ENCODE peak calls at places on chromosome 11, in four cellular contexts. M, K, T and C are unnamed samples.

GRCh38 chr11:110908401-110909106 is 196.3 kb upstream of the ARHGAP20 start:
- DNase-seq in M (no peak), K (no peak), T (no peak), C (no peak)

GRCh38 chr11:40602866-40603578 is 856.4 kb downstream of the LRRC4C start:
- DNase-seq in M (no peak), K (no peak), T (no peak), C (no peak)

GRCh38 chr11:721913-722811 is 16.1 kb downstream of the EPS8L2 start:
- DNase-seq in M (no peak), K (peak), T (no peak), C (no peak)

GRCh38 chr11:111395081-111395480 is 16.0 kb upstream of the POU2AF1 start:
- DNase-seq in M (no peak), K (no peak), T (no peak), C (no peak)

GRCh38 chr11:2169001-2169370 is 2.6 kb downstream of the TH start:
- DNase-seq in M (no peak), K (peak), T (no peak), C (no peak)

GRCh38 chr11:95375881-95376280 is 144.9 kb upstream of the SESN3 start:
- DNase-seq in M (no peak), K (no peak), T (no peak), C (no peak)

GRCh38 chr11:30561691-30562412 is 24.3 kb downstream of the MPPED2 start:
- DNase-seq in M (no peak), K (no peak), T (no peak), C (no peak)

GRCh38 chr11:2302844-2303626 is 1.2 kb downstream of the TSPAN32 start:
- DNase-seq in M (no peak), K (peak), T (no peak), C (peak)

GRCh38 chr11:46051102-46051501 is 70.2 kb downstream of the PHF21A start:
- DNase-seq in M (no peak), K (no peak), T (no peak), C (no peak)

GRCh38 chr11:73040046-73040445 is 102.1 kb downstream of the FCHSD2 start:
- DNase-seq in M (no peak), K (no peak), T (no peak), C (no peak)

GRCh38 chr11:76287227-76287626 is 80.9 kb upstream of the WNT11 start:
- DNase-seq in M (no peak), K (no peak), T (no peak), C (no peak)
- TF ChIP-seq POLR2A in M (no peak), K (no peak), T (no peak), C (no peak)

GRCh38 chr11:43359432-43359818 is 705 bp downstream of the TTC17 start:
- DNase-seq in M (peak), K (no peak), T (no peak), C (no peak)

GRCh38 chr11:43354311-43354710 is 4.4 kb upstream of the TTC17 start:
- DNase-seq in M (no peak), K (no peak), T (no peak), C (no peak)

GRCh38 chr11:43360361-43361032 is 1.8 kb downstream of the TTC17 start:
- DNase-seq in M (no peak), K (no peak), T (no peak), C (no peak)

GRCh38 chr11:43358670-43359431 is at the start of gene TTC17:
- DNase-seq in M (peak), K (peak), T (peak), C (peak)

GRCh38 chr11:43358308-43358669 is 431 bp upstream of the TTC17 start:
- DNase-seq in M (no peak), K (no peak), T (no peak), C (no peak)
- TF ChIP-seq POLR2A in M (no peak), K (no peak), T (no peak), C (no peak)

GRCh38 chr11:127392575-127392974 is 392.0 kb upstream of the KIRREL3 start:
- DNase-seq in M (no peak), K (no peak), T (no peak), C (no peak)
- TF ChIP-seq POLR2A in M (no peak), K (no peak), T (no peak), C (no peak)

DNA sequence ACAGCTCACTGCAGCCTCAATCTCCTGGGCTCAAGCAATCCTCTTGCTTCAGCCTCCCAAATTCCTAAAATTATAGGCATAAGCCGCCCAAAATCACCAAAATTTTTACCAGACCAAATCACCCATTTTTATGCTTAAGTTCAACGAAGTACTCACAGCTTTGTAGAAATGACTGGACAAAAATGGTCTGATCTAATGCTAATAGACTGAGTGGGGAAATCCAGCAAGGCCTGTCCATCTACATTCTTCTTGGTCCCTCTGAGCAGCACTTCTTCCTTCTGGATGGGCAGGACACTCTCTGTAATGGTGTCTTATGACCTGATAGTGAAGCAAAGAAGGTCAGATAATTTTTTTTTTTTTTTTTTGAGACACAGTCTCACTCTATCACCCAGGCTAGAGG is 18.7 kb upstream of the OR6X1 start:
- DNase-seq in M (no peak), K (no peak), T (no peak), C (no peak)
- TF ChIP-seq POLR2A in M (no peak), K (no peak), T (no peak), C (no peak)

GRCh38 chr11:33015621-33016551 is at the start of gene DEPDC7:
- DNase-seq in M (peak), K (peak), T (peak), C (peak)
- TF ChIP-seq POLR2A in M (no peak), K (peak), T (no peak), C (no peak)

GRCh38 chr11:123052884-123053721 is 8.8 kb downstream of the HSPA8 start:
- DNase-seq in M (no peak), K (no peak), T (no peak), C (no peak)
- TF ChIP-seq POLR2A in M (no peak), K (no peak), T (no peak), C (no peak)

DNA sequence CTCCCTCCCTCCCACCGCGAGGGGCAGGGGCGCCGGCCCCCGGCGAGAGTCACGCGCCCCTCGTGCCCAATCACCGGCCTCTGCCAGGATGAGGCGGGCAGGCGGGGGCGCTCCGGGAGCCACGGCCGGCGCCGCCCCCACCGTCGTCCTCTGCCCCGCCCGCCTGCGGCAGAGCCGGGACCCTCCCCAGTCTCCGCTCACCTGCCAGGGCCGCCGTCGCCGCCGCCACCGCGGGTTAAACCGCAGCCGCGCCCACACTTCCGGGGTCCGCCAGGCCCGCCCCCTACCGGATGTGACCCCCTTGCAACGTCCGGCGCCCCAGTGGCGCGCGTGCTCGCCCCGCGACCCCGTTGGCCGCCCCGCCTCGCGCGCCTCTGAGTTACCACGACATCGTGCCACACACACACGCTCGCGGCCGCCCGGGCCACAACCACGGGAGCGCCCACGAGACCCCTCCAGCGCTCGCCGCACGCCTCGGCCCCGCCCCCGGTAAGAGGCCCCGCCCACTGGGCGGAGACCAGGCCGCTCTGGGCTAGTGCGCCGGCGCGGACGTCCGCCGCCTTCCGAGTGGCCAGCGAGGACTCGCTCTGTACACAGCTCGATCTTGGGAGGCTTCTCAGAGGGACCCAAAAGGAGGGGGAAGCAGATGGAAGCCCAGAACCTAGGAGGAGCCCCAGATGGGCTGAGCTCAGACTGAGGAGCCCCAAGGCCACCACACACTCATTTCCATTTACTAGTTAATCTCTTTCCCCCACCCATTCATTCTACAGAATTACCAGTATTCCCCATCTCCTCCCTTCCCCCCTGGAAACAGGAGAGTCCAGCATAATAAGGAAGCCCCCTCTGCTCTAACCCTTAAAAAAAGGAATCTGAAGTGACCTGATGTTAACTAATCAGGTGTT is at the start of gene VPS37C:
- DNase-seq in M (peak), K (peak), T (peak), C (peak)
- TF ChIP-seq POLR2A in M (peak), K (peak), T (peak), C (peak)

GRCh38 chr11:86302092-86302793 is at the start of gene HIKESHI:
- DNase-seq in M (peak), K (peak), T (peak), C (peak)
- TF ChIP-seq POLR2A in M (peak), K (peak), T (peak), C (no peak)